ENCODE peak calls at places on chromosomes 16 and 17, in six cellular contexts. V, U, O, W, C and Z are unnamed samples.
A peak's percentile ranks its signal among the peaks of the same experiment; 100 is the strongest.

GRCh38 chr16:7257026-7257425 is 75.6 kb upstream of the RBFOX1 start:
- DNase-seq in U (no peak), W (no peak), O (no peak), V (no peak), C (no peak), Z (no peak)

GRCh38 chr17:35943537-35943936 is at the start of gene LYZL6:
- DNase-seq in V (no peak), W (no peak), U (no peak), C (no peak), O (no peak), Z (no peak)

GRCh38 chr17:22514315-22514714 is 822.0 kb downstream of the KCNJ18 start:
- DNase-seq in V (no peak), U (no peak), C (no peak), O (no peak), W (no peak), Z (no peak)

GRCh38 chr17:76943781-76944213 is 75.6 kb downstream of the MGAT5B start:
- DNase-seq in U (no peak), V (no peak), W (no peak), C (no peak), O (no peak), Z (no peak)

GRCh38 chr16:2715519-2715918 is 4.5 kb downstream of the PRSS27 start:
- DNase-seq in V (peak; percentile 57), W (no peak), O (peak; percentile 57), U (peak; percentile 24), C (no peak), Z (peak; percentile 54)

GRCh38 chr16:65315004-65315398 is 193.1 kb upstream of the CDH11 start:
- DNase-seq in W (peak; percentile 80), O (no peak), C (no peak), V (peak; percentile 9), U (no peak), Z (no peak)

GRCh38 chr17:66747561-66748275 is 87.2 kb upstream of the CACNG5 start:
- DNase-seq in U (peak; percentile 63), O (peak; percentile 52), C (no peak), V (no peak), W (no peak), Z (peak; percentile 62)

GRCh38 chr16:68310441-68311315 is at the start of the genes PRMT7 and SLC7A6OS:
- DNase-seq in U (peak; percentile 84), O (peak; percentile 92), W (peak; percentile 81), C (peak; percentile 98), V (peak; percentile 93), Z (peak; percentile 94)

GRCh38 chr16:49855280-49855821 is 561 bp downstream of the ZNF423 start:
- DNase-seq in O (peak; percentile 69), W (peak; percentile 89), V (peak; percentile 90), U (peak; percentile 67), C (peak; percentile 31), Z (peak; percentile 75)

GRCh38 chr16:35744716-35745115 is 2285.3 kb downstream of the TP53TG3F start:
- DNase-seq in U (no peak), W (no peak), C (no peak), O (no peak), V (no peak), Z (peak; percentile 1)

GRCh38 chr17:57357830-57358426 is 101.6 kb downstream of the MSI2 start:
- DNase-seq in O (no peak), U (no peak), V (no peak), W (no peak), C (no peak), Z (peak; percentile 88)

GRCh38 chr16:11742041-11742535 is 569 bp downstream of the TXNDC11 start:
- DNase-seq in C (peak; percentile 25), V (peak; percentile 64), W (peak; percentile 54), U (no peak), O (no peak), Z (peak; percentile 19)

GRCh38 chr16:88634141-88634993 is 4.0 kb upstream of the IL17C start:
- DNase-seq in U (peak; percentile 43), V (no peak), W (no peak), C (no peak), O (peak; percentile 65), Z (peak; percentile 54)

GRCh38 chr16:17412221-17412620 is 58.5 kb downstream of the XYLT1 start:
- DNase-seq in O (no peak), V (peak; percentile 27), U (peak; percentile 90), C (no peak), W (no peak), Z (no peak)

GRCh38 chr17:1714488-1714979 is 4.4 kb upstream of the TLCD2 start:
- DNase-seq in O (peak; percentile 98), W (peak; percentile 99), V (peak; percentile 98), U (peak; percentile 99), C (peak; percentile 95), Z (peak; percentile 94)

GRCh38 chr17:4796550-4796915 is 569 bp downstream of the PSMB6 start:
- DNase-seq in U (peak; percentile 34), V (no peak), O (peak; percentile 41), C (peak; percentile 92), W (no peak), Z (peak; percentile 50)

GRCh38 chr16:57284206-57284951 is at the start of gene PLLP:
- DNase-seq in V (peak; percentile 62), U (no peak), O (peak; percentile 27), C (peak; percentile 69), W (no peak), Z (peak; percentile 33)

GRCh38 chr16:53094013-53094630 is 39.3 kb downstream of the CHD9 start:
- DNase-seq in O (no peak), C (peak; percentile 41), V (peak; percentile 55), U (no peak), W (peak; percentile 41), Z (peak; percentile 68)

GRCh38 chr16:10827691-10828341 is 9.2 kb upstream of the TVP23A start:
- DNase-seq in O (peak; percentile 61), W (peak; percentile 85), C (no peak), V (peak; percentile 85), U (peak; percentile 91), Z (peak; percentile 35)

GRCh38 chr16:11992594-11993524 is 16.3 kb downstream of the SNX29 start:
- DNase-seq in W (no peak), O (no peak), V (no peak), U (no peak), C (no peak), Z (peak; percentile 17)

GRCh38 chr17:39294060-39294459 is 68.3 kb upstream of the STAC2 start:
- DNase-seq in O (no peak), V (no peak), U (no peak), W (no peak), C (no peak), Z (no peak)

GRCh38 chr16:47884131-47884725 is 271.6 kb downstream of the ABCC12 start:
- DNase-seq in V (no peak), C (no peak), U (no peak), W (no peak), O (no peak), Z (no peak)

GRCh38 chr17:18184143-18185007 is 747 bp downstream of the ALKBH5 start:
- DNase-seq in V (peak; percentile 60), W (peak; percentile 68), O (peak; percentile 51), U (peak; percentile 42), C (no peak), Z (peak; percentile 41)
- TF ChIP-seq CTCF in V (no peak), W (no peak), O (no peak), U (no peak), C (no peak), Z (no peak)

GRCh38 chr17:78324391-78325075 is 35.3 kb downstream of the SOCS3 start:
- DNase-seq in U (peak; percentile 91), W (peak; percentile 87), V (peak; percentile 70), C (no peak), O (peak; percentile 93), Z (no peak)
- H3K4me3 ChIP-seq in U (peak overlapping the region; percentile 24), W (peak overlapping the region; percentile 1), V (no peak overlapping the region), C (no peak overlapping the region), O (no peak overlapping the region), Z (no peak overlapping the region)

GRCh38 chr17:17435323-17435722 is 41.5 kb upstream of the MED9 start:
- DNase-seq in U (peak; percentile 62), V (no peak), C (peak; percentile 35), O (peak; percentile 97), W (no peak), Z (peak; percentile 10)
- TF ChIP-seq CTCF in U (peak; percentile 34), V (no peak), C (no peak), O (peak; percentile 65), W (no peak), Z (no peak)

DNA sequence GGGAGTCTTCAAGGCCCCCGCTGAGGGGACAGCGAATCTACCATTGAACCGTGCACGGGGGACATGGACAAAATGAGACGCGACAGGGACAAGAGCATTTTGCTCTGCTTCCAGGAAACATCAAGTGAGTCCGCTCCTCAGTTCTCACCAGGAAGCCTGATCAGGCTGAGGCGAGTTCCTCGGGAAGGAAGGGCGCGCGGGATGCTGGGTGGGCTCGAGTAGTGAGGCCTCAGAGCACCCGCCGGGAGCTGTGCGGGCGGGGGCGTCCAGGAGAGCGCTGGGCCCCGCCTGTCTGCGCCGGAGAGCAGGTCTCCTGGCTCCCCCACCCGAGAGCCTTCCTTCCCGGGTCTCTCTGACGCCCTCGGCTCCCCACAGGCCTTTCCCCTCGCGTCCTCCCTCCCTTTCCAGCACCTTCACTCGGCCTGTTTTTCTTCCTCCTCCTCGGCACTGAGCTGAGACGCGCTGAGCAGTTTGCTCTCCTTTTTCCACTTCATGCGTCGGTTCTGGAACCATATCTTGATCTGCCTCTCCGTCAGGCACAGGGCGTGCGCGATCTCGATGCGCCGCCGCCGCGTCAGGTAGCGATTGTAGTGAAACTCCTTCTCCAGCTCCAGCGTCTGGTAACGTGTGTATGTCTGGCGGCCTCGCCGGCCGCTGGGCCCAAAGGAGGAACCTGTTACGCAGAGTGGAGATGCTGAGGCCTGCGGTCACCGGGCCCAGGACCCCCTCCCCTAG is 2.6 kb upstream of the HOXB5 start:
- DNase-seq in V (no peak), O (no peak), U (no peak), C (no peak), W (no peak), Z (no peak)
- H3K4me3 ChIP-seq in V (no peak overlapping the region), O (no peak overlapping the region), U (peak overlapping the region; percentile 70), C (no peak overlapping the region), W (no peak overlapping the region), Z (no peak overlapping the region)